ENCODE peak calls at places on chromosomes 4 and X, in five cellular contexts. X is suprapubic skin, H is GM23338, S is upper lobe of left lung, K is GM12878. C is an unnamed sample.
A peak's percentile ranks its signal among the peaks of the same experiment; 100 is the strongest.

GRCh38 chr4:153204247-153205027 is at the start of gene TRIM2:
- DNase-seq in X (peak; percentile 80), H (peak; percentile 95), S (no peak), K (no peak), C (peak; percentile 84)

GRCh38 chr4:24809376-24809775 is 14.0 kb downstream of the SOD3 start:
- DNase-seq in X (no peak), H (peak; percentile 74), S (no peak), K (no peak), C (no peak)

GRCh38 chr4:15149842-15150592 is 147.7 kb downstream of the CPEB2 start:
- DNase-seq in X (peak; percentile 77), H (peak; percentile 73), S (peak; percentile 67), K (peak; percentile 19), C (peak; percentile 90)

GRCh38 chr4:78336093-78336943 is 215.3 kb upstream of the ANXA3 start:
- DNase-seq in X (no peak), H (peak; percentile 56), S (no peak), K (no peak), C (no peak)

GRCh38 chrX:8811611-8812010 is 10.4 kb upstream of the FAM9A start:
- DNase-seq in X (no peak), H (no peak), S (no peak), K (no peak), C (no peak)

GRCh38 chr4:123411976-123412589 is 15.5 kb downstream of the SPRY1 start:
- DNase-seq in X (no peak), H (no peak), S (no peak), K (peak; percentile 66), C (no peak)

GRCh38 chr4:163693776-163694175 is 199.3 kb downstream of the TMA16 start:
- DNase-seq in X (no peak), H (no peak), S (no peak), K (no peak), C (no peak)

GRCh38 chr4:147037089-147037488 is 91.4 kb upstream of the TTC29 start:
- DNase-seq in X (no peak), H (no peak), S (no peak), K (no peak), C (no peak)

GRCh38 chrX:12955882-12956703 is 18.8 kb upstream of the TMSB4X start:
- DNase-seq in X (no peak), H (no peak), S (peak; percentile 40), K (peak; percentile 77), C (no peak)

GRCh38 chr4:152168960-152169616 is 366.8 kb downstream of the FBXW7 start:
- DNase-seq in X (no peak), H (peak; percentile 48), S (no peak), K (no peak), C (no peak)

GRCh38 chr4:125551451-125551850 is 236.7 kb downstream of the FAT4 start:
- DNase-seq in X (no peak), H (no peak), S (no peak), K (no peak), C (no peak)

GRCh38 chrX:103685396-103685795 is 1.1 kb downstream of the MORF4L2 start:
- DNase-seq in X (no peak), H (no peak), S (no peak), K (no peak), C (no peak)

GRCh38 chrX:150086371-150086770 is 148.1 kb upstream of the EOLA2 start:
- DNase-seq in X (no peak), H (no peak), S (no peak), K (no peak), C (no peak)

GRCh38 chrX:129933700-129934099 is 27.7 kb downstream of the UTP14A start:
- DNase-seq in X (no peak), H (no peak), S (no peak), K (no peak), C (no peak)

GRCh38 chrX:144494069-144494468 is 610.2 kb downstream of the UBE2NL start:
- DNase-seq in X (no peak), H (no peak), S (no peak), K (no peak), C (no peak)

GRCh38 chr4:7831330-7831729 is 108.3 kb downstream of the AFAP1 start:
- DNase-seq in X (no peak), H (no peak), S (no peak), K (no peak), C (peak; percentile 40)

GRCh38 chr4:153579872-153580271 is 104.2 kb upstream of the TLR2 start:
- DNase-seq in X (no peak), H (no peak), S (no peak), K (no peak), C (no peak)

GRCh38 chr4:10102981-10103330 is 13.6 kb downstream of the WDR1 start:
- DNase-seq in X (no peak), H (no peak), S (no peak), K (no peak), C (no peak)

GRCh38 chr4:25905371-25905770 is 8.6 kb upstream of the SMIM20 start:
- DNase-seq in X (no peak), H (no peak), S (no peak), K (no peak), C (no peak)

GRCh38 chr4:90977726-90978125 is 850.5 kb downstream of the CCSER1 start:
- DNase-seq in X (no peak), H (no peak), S (no peak), K (no peak), C (no peak)

GRCh38 chr4:33063238-33063637 is 2343.1 kb downstream of the PCDH7 start:
- DNase-seq in X (no peak), H (no peak), S (no peak), K (no peak), C (no peak)

GRCh38 chr4:2320746-2321145 is 58.8 kb upstream of the MXD4 start:
- DNase-seq in X (no peak), H (no peak), S (peak; percentile 60), K (no peak), C (no peak)

GRCh38 chr4:89797117-89797516 is 39.8 kb downstream of the SNCA start:
- DNase-seq in X (no peak), H (no peak), S (no peak), K (no peak), C (no peak)

DNA sequence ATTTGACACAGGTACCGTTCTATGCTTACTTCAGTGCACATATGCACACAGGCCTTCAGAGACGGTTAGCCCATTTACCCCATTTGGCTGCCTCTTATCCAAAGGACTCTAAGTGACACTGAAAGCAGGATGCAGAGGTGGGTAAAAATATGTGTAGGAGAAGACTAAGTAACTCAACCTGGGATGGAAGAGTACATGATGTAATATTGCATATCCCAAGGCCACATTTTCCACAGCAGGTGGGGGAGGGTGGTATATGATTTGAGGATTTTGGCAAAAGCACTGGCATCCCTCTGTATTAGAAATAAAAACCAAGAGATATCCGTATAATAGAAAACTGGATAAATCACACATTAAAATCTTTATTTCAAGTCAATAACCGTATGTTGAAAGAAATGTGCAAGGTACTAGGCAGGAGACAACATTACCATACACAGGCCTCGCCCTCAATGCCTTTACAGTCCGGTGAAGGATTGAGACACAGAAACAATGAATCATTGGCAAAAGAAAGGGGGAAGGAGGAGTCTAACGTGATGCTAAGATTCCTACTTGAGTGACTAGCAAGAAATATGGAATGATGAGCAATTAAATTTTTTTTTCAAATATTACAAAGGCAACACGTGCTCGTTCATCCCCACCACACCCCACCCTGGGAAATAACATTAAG is 161.0 kb upstream of the RASGEF1B start:
- DNase-seq in X (no peak), H (no peak), S (no peak), K (no peak), C (no peak)
- H3K4me3 ChIP-seq in X (no peak overlapping the region), H (no peak overlapping the region), S (no peak overlapping the region), K (no peak overlapping the region), C (no peak overlapping the region)

DNA sequence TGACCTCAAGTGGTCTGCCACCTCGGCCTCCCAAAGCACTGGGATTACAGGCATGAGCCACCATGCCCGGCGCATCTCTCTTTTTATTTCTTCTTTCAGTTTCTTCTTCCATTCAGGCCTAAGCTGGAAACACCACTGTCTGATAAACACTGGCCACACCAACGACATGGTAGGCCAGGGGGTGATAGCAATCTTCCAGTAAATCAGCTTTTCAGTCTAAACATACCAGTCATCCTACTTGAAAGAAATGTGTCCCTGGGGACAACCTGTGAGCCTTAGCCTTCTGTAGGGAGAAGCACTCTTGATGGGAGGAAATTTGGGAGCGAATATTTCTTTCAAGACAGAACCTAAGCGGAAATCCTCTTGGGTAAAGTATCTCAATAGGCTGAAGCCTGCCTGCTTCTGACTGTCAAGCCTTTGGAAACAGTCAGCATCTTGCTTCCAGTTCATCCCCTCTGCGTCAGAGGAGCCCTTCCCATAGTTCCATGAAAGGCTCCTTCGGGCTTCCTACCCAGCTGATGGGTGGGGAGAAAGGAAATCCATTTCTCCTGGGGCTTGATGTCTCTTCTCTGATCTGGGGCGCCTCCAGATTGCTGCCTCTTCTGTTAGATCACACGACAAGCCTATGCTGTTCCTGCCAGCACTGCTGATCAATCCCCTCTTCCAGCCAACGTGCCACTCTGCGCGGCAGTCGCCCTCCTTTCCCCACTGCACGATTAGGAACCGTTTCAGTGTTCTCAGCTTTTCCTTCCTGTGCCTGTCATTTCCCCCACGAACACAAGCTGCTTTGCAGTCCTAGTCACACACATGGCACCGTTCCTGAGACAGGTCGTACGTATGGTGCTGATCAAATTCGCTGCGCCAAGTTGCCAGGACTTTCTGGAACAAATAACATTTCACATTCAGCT is 49.5 kb upstream of the CBR4 start:
- DNase-seq in X (peak; percentile 69), H (no peak), S (no peak), K (no peak), C (no peak)
- TF ChIP-seq POLR2AphosphoS5 in X (no peak), H (no peak), S (peak; percentile 53), K (no peak), C (no peak)

GRCh38 chr4:4427478-4427870 is 40.6 kb downstream of the NSG1 start:
- DNase-seq in X (no peak), H (no peak), S (no peak), K (no peak), C (no peak)
- H3K4me3 ChIP-seq in X (no peak overlapping the region), H (peak overlapping the region; percentile 33), S (no peak overlapping the region), K (no peak overlapping the region), C (no peak overlapping the region)

DNA sequence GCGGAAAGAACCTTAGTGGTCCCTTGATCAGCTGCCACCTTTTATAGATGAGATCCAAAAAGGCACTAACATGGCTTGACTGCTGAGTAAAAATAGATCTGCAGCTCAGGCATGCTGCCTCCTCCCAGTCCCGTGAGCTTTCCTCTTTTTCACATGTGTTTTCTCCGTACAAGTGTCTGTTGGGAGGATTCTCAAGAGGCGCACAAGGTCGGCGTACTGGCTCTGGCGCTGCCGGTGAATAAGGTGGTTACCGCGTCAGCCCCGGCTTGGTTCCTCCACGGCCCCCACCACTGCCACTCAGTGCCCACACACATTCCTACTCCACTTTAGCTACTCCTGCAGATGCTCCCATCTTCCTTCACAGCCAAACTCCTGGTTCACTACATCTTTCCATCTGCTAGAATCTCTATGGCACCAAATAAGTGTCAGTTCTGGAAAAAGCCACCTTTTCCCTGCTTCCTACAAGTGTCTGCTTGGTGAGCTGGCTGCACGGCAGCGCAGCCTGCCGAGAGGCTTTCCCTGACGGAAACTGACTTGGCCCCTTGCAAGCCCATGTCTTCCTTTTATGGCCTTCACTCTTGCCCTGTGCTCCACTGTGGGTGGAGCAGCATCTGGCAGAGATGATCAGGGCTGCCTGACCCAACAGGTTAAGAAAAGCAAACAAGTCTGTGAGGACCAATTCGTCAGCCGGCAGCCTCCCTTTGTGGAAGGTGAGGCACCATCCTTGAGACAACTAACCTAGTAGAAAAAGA is 99.8 kb downstream of the KLHL8 start:
- DNase-seq in X (no peak), H (no peak), S (peak; percentile 33), K (no peak), C (peak; percentile 88)
- TF ChIP-seq POLR2AphosphoS5 in X (no peak), H (no peak), S (no peak), K (peak; percentile 44), C (peak; percentile 70)

GRCh38 chrX:74923942-74924448 is 1.3 kb downstream of the NEXMIF start:
- DNase-seq in X (no peak), H (peak; percentile 37), S (peak; percentile 80), K (no peak), C (peak; percentile 73)
- H3K4me3 ChIP-seq in X (peak overlapping the region; percentile 58), H (peak overlapping the region; percentile 58), S (peak overlapping the region; percentile 50), K (peak overlapping the region; percentile 49), C (peak overlapping the region; percentile 45)

GRCh38 chr4:114005569-114006442 is 26.4 kb upstream of the ARSJ start:
- DNase-seq in X (no peak), H (peak; percentile 40), S (no peak), K (no peak), C (no peak)
- TF ChIP-seq POLR2AphosphoS5 in X (no peak), H (no peak), S (no peak), K (no peak), C (no peak)